ENCODE peak calls at places on chromosomes 4 and X, in four cellular contexts. I, D, F and X are unnamed samples.

GRCh38 chr4:171718069-171718468 is 95.1 kb upstream of the GALNTL6 start:
- DNase-seq in I (no peak), D (no peak), F (no peak), X (no peak)

GRCh38 chr4:110003401-110004187 is 90.9 kb downstream of the EGF start:
- DNase-seq in I (peak; percentile 36), D (no peak), F (no peak), X (peak; percentile 35)

GRCh38 chr4:83771113-83771705 is 235.3 kb downstream of the GPAT3 start:
- DNase-seq in I (peak; percentile 83), D (peak; percentile 6), F (peak; percentile 51), X (peak; percentile 71)

GRCh38 chr4:17463606-17464005 is 48.3 kb downstream of the QDPR start:
- DNase-seq in I (no peak), D (no peak), F (no peak), X (no peak)

GRCh38 chr4:14652522-14652921 is 349.8 kb upstream of the CPEB2 start:
- DNase-seq in I (no peak), D (no peak), F (no peak), X (no peak)

GRCh38 chr4:142353149-142353738 is 492.9 kb downstream of the INPP4B start:
- DNase-seq in I (peak; percentile 83), D (no peak), F (peak; percentile 69), X (peak; percentile 84)

GRCh38 chrX:10929747-10930146 is 181.4 kb upstream of the HCCS start:
- DNase-seq in I (no peak), D (no peak), F (no peak), X (no peak)

GRCh38 chr4:69832326-69833030 is 27.5 kb downstream of the SULT1E1 start:
- DNase-seq in I (no peak), D (no peak), F (no peak), X (peak; percentile 81)

GRCh38 chr4:76658231-76659102 is 223.4 kb downstream of the SHROOM3 start:
- DNase-seq in I (peak; percentile 81), D (no peak), F (no peak), X (no peak)

GRCh38 chr4:121192500-121192899 is 28.4 kb upstream of the TNIP3 start:
- DNase-seq in I (peak; percentile 73), D (peak; percentile 15), F (peak; percentile 33), X (peak; percentile 64)

GRCh38 chrX:55783723-55784122 is 66.2 kb downstream of the RRAGB start:
- DNase-seq in I (no peak), D (no peak), F (no peak), X (no peak)

GRCh38 chr4:186081202-186081807 is 12.3 kb downstream of the TLR3 start:
- DNase-seq in I (no peak), D (no peak), F (no peak), X (no peak)
- TF ChIP-seq EZH2phosphoT487 in I (no peak), D (no peak), F (no peak), X (no peak)

GRCh38 chr4:108360857-108361820 is 192.4 kb upstream of the LEF1 start:
- DNase-seq in I (peak; percentile 81), D (no peak), F (no peak), X (peak; percentile 40)
- H2AFZ ChIP-seq in I (peak overlapping the region; percentile 58), D (no peak overlapping the region), F (no peak overlapping the region), X (no peak overlapping the region)

DNA sequence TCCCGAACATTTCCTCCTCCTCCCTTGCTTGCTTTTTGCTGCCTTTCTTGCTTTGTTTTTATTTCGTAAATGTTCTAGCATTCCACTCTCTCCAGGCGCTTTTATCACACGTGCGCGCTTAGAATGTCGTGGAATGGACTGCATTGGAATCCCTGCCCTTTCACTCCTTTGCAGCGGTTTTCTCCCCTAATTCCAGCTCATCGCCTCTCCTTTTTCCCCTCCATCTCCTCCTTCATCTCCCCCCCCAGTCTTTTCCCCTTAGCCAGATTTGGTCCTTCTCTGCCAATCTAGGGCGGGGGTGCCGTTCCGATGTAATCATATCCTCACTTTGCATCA is 578 bp downstream of the OGT start:
- DNase-seq in I (no peak), D (no peak), F (no peak), X (no peak)
- TF ChIP-seq EZH2phosphoT487 in I (no peak), D (no peak), F (no peak), X (no peak)

GRCh38 chr4:186570193-186570996 is 15.0 kb upstream of the MTNR1A start:
- DNase-seq in I (peak; percentile 59), D (no peak), F (no peak), X (peak; percentile 14)
- H2AFZ ChIP-seq in I (peak overlapping the region; percentile 64), D (no peak overlapping the region), F (no peak overlapping the region), X (no peak overlapping the region)

GRCh38 chr4:101500742-101501141 is 153.4 kb upstream of the PPP3CA start:
- DNase-seq in I (no peak), D (no peak), F (no peak), X (no peak)
- TF ChIP-seq EZH2phosphoT487 in I (no peak), D (no peak), F (no peak), X (no peak)